ENCODE peak calls at places on chromosome 7, in eight cellular contexts. X is A549, C is HCT116, T is upper lobe of left lung, R is IMR-90, E is right lobe of liver, F is GM12878, K is body of pancreas. D is an unnamed sample.

GRCh38 chr7:69448071-69448470 is 150.2 kb upstream of the AUTS2 start:
- ATAC-seq in X (no peak), C (no peak), E (no peak), F (no peak), R (no peak), K (no peak), T (peak; percentile 14), D (no peak)

GRCh38 chr7:108637049-108637621 is 67.5 kb downstream of the DNAJB9 start:
- ATAC-seq in C (no peak), K (no peak), R (no peak), T (peak; percentile 60), E (peak; percentile 96), F (no peak), X (no peak), D (no peak)

GRCh38 chr7:111012799-111013675 is 77.9 kb upstream of the LRRN3 start:
- ATAC-seq in C (no peak), X (no peak), R (no peak), K (no peak), E (no peak), T (peak; percentile 51), F (peak; percentile 96), D (no peak)

GRCh38 chr7:116399808-116400207 is 99.7 kb upstream of the CAV2 start:
- ATAC-seq in E (no peak), C (no peak), K (no peak), X (peak; percentile 18), R (no peak), T (no peak), F (no peak), D (no peak)

GRCh38 chr7:18534481-18534880 is 38.9 kb downstream of the HDAC9 start:
- ATAC-seq in K (no peak), C (no peak), R (no peak), E (no peak), F (no peak), X (no peak), T (no peak), D (no peak)

GRCh38 chr7:156949541-156950380 is at the start of gene NOM1:
- ATAC-seq in R (peak; percentile 84), E (peak; percentile 98), X (peak; percentile 94), C (peak; percentile 85), K (peak; percentile 95), F (peak; percentile 93), T (peak; percentile 99), D (peak; percentile 93)

GRCh38 chr7:76400248-76400647 is 9.2 kb downstream of the SSC4D start:
- ATAC-seq in K (no peak), F (no peak), T (no peak), C (no peak), R (no peak), E (no peak), X (no peak), D (no peak)

GRCh38 chr7:2646680-2647571 is 15.1 kb downstream of the TTYH3 start:
- ATAC-seq in F (no peak), E (no peak), T (no peak), K (no peak), X (peak; percentile 18), R (no peak), C (peak; percentile 87), D (no peak)

GRCh38 chr7:148379693-148380092 is 210.9 kb upstream of the C7orf33 start:
- ATAC-seq in T (no peak), X (no peak), C (no peak), F (no peak), E (no peak), K (no peak), R (no peak), D (no peak)

GRCh38 chr7:55104707-55105433 is 86.1 kb downstream of the EGFR start:
- ATAC-seq in K (no peak), T (no peak), C (no peak), F (no peak), E (no peak), R (no peak), X (no peak), D (no peak)

GRCh38 chr7:55107946-55108345 is 89.1 kb downstream of the EGFR start:
- ATAC-seq in F (no peak), X (no peak), E (peak; percentile 51), K (peak; percentile 66), T (no peak), C (no peak), R (no peak), D (no peak)

GRCh38 chr7:55108401-55108800 is 89.6 kb downstream of the EGFR start:
- ATAC-seq in F (no peak), X (no peak), C (no peak), R (no peak), K (no peak), E (no peak), T (no peak), D (no peak)

GRCh38 chr7:55104123-55104522 is 85.3 kb downstream of the EGFR start:
- ATAC-seq in R (no peak), X (no peak), T (no peak), C (no peak), K (no peak), F (no peak), E (no peak), D (no peak)

GRCh38 chr7:55105952-55106351 is 87.1 kb downstream of the EGFR start:
- ATAC-seq in X (peak; percentile 35), E (no peak), K (no peak), T (no peak), C (no peak), R (peak; percentile 30), F (no peak), D (no peak)
- H3K4me1 ChIP-seq in X (peaks cover 75% of the 10 kb centered on the region), E (no peaks in the 10 kb centered on the region), K (peaks cover 33% of the 10 kb centered on the region), T (peaks cover 18% of the 10 kb centered on the region), C (peaks cover 54% of the 10 kb centered on the region), R (peaks cover 35% of the 10 kb centered on the region), F (no peaks in the 10 kb centered on the region), D (peaks cover 41% of the 10 kb centered on the region)

DNA sequence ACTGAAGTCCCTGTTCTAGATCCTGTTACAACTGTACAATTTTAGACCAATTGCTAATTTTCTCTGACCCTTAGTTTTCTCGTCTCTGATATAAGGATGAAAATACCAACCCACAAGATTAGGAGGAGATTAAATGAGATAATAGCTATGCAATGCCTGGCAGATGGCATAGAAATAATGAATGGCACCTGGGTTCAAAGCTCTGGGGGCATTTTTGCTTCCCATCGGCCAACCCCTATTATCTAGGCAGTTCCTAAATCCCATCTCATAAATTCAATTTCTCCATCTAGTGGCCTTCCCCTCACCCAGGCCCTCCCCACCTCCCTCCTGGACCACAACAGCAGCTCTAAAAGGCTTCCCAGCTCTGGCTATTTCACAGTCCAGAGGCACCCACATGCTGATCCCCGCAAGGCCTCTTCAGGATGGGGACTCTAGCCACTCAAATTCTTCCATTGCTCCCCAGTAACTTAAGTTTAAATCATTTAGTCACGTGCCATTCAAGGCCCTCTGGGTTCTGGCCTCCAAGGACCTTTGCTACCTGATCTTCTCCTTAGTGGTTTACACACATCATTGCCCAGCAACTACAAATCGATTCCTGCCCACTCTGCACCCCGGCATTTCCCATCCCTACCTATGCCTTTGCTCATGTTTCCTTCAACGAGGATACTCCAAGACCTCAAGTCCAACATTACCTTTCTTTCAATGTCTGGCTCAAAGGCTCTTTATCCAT is 202.4 kb upstream of the KLF14 start:
- ATAC-seq in E (no peak), K (no peak), F (no peak), R (no peak), X (no peak), T (no peak), C (no peak), D (no peak)
- H3K27ac ChIP-seq in E (no peak overlapping the region), K (no peak overlapping the region), F (no peak overlapping the region), R (no peak overlapping the region), X (peak overlapping the region; percentile 62), T (peak overlapping the region; percentile 10), C (peak overlapping the region; percentile 85), D (no peak overlapping the region)

GRCh38 chr7:47982610-47983009 is 3.2 kb upstream of the HUS1 start:
- ATAC-seq in E (no peak), X (no peak), R (no peak), K (no peak), F (no peak), T (no peak), C (no peak), D (no peak)

GRCh38 chr7:47978790-47979144 is 648 bp downstream of the HUS1 start:
- ATAC-seq in X (no peak), T (no peak), K (no peak), C (no peak), F (no peak), R (no peak), E (no peak), D (peak; percentile 11)

GRCh38 chr7:47979832-47980181 is 392 bp upstream of the HUS1 start:
- ATAC-seq in C (no peak), T (no peak), F (no peak), E (no peak), K (no peak), R (no peak), X (no peak), D (no peak)

GRCh38 chr7:47973739-47974138 is 5.7 kb downstream of the HUS1 start:
- ATAC-seq in T (no peak), X (no peak), F (peak; percentile 69), E (no peak), K (no peak), C (no peak), R (no peak), D (no peak)

DNA sequence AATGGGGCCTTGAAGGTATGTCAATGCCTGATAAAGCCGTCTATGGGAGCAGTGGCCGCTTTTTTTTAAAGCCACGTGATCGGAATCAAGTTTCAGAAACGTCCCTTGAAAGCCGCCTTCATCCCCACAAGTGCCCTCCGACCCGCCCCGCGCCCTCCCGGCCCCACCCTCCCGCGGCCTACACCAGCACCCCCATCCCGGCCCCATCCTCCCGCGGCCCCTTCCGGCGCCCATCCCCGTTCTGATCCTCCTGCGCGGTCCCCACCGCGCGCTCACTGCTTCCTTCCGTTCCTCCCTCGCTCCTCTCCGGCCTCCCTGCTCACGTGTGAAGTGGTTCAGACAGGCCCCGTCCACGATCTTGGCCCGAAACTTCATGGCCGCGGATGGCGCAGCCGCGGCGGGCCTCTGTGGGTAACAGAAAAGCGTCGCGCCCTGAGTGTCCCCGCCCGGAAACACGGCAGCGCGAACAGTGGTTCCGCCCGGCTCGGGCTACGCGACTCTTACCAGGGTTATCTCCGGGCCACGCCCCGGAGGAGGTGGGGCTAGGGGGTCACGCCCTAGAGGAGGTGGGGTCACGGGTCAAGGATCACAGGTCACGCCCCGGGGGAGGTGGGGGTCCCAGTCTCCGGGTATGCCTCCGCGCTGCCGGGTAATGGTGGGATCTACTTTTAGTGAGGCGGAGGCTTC is at the start of gene HUS1:
- ATAC-seq in F (peak; percentile 99), R (peak; percentile 100), E (peak; percentile 100), K (peak; percentile 99), X (peak; percentile 99), T (peak; percentile 100), C (peak; percentile 98), D (peak; percentile 100)
- TF ChIP-seq POLR2A in F (peak; percentile 98), R (peak; percentile 90), E (peak; percentile 92), K (peak; percentile 74), X (peak; percentile 76), T (peak; percentile 90), C (peak; percentile 49), D (peak; percentile 69)

DNA sequence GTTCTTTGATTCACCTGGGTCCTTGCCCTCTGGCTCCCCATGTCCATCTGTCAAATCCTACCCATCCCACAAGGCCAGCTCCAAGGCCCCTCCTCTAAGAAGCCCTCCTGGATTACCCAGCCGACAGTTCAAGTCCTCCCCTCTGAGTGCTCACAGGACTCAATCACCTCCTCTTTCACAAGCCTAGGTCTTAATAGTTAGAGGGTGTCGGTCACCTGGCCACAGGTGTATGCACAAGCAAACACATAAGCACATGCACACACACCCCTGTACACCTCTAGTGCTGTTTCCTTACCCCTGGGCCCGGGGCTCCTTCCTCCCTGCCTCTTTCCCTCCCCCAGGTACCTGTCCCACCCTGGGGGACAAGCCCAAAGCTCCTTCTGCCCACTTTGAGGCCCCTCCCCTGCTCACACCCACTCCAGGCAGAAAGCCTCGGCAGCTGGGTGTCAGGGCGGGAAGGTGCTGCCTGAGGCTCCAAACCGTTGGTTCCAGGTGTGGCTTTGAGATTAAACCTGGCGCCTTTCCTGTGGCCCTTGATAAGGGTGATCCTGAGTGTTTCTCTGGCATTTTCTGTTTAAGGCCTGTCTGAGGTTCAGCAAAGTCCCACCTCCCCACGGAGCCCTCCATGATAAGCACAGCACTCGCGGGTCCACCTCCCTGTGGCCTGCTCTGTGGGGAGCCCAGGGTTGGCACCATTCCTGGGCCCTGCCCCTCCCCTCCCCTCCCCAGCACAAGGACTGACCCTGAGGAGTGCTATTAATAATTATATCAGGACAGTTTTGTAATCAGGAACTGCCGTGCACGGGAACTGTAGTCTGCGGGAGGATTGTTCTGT is 14.7 kb upstream of the AQP1 start:
- ATAC-seq in X (peak; percentile 11), C (no peak), E (peak; percentile 44), R (no peak), T (peak; percentile 38), F (no peak), K (peak; percentile 82), D (no peak)
- H3K4me1 ChIP-seq in X (peaks cover 8% of the 10 kb centered on the region), C (no peaks in the 10 kb centered on the region), E (no peaks in the 10 kb centered on the region), R (peaks cover 13% of the 10 kb centered on the region), T (peaks cover 82% of the 10 kb centered on the region), F (no peaks in the 10 kb centered on the region), K (peaks cover 85% of the 10 kb centered on the region), D (peaks cover 35% of the 10 kb centered on the region)

D was measured in gastroesophageal sphincter.